ENCODE peak calls at places on chromosomes 5 and 9, in nine cellular contexts. One of them, this sample, is unnamed.

GRCh38 chr9:127116946-127117345 is 5.5 kb downstream of the ANGPTL2 start:
- DNase-seq in activated CD8-positive, alpha-beta memory T cell treated with anti-CD3 and anti-CD28 coated beads, Interleukin-2, amount 50 U/mL, for 4 hours: no peak
- DNase-seq in CD4-positive, alpha-beta memory T cell: no peak
- DNase-seq in spleen: no peak
- DNase-seq in C1 segment of cervical spinal cord: no peak
- DNase-seq in lower leg skin: no peak
- DNase-seq in stimulated activated naive CD8-positive, alpha-beta T cell treated with anti-CD3 and anti-CD28 coated beads, Interleukin-15, amount 100 ng/mL, for 72 hours: no peak
- DNase-seq in brain microvascular endothelial cell: no peak
- DNase-seq in activated effector memory CD4-positive, alpha-beta T cell treated with Interleukin-2 at 50 U/mL for 16 hours: no peak
- DNase-seq in this sample: no peak

GRCh38 chr5:59358497-59358896 is 535.0 kb downstream of the PDE4D start:
- DNase-seq in activated CD8-positive, alpha-beta memory T cell treated with anti-CD3 and anti-CD28 coated beads, Interleukin-2, amount 50 U/mL, for 4 hours: no peak
- DNase-seq in CD4-positive, alpha-beta memory T cell: no peak
- DNase-seq in spleen: no peak
- DNase-seq in C1 segment of cervical spinal cord: no peak
- DNase-seq in lower leg skin: no peak
- DNase-seq in stimulated activated naive CD8-positive, alpha-beta T cell treated with anti-CD3 and anti-CD28 coated beads, Interleukin-15, amount 100 ng/mL, for 72 hours: no peak
- DNase-seq in brain microvascular endothelial cell: peak; percentile 85
- DNase-seq in activated effector memory CD4-positive, alpha-beta T cell treated with Interleukin-2 at 50 U/mL for 16 hours: no peak
- DNase-seq in this sample: no peak

GRCh38 chr9:78288214-78288892 is 8.6 kb upstream of the PSAT1 start:
- DNase-seq in activated CD8-positive, alpha-beta memory T cell treated with anti-CD3 and anti-CD28 coated beads, Interleukin-2, amount 50 U/mL, for 4 hours: no peak
- DNase-seq in CD4-positive, alpha-beta memory T cell: no peak
- DNase-seq in spleen: no peak
- DNase-seq in C1 segment of cervical spinal cord: no peak
- DNase-seq in lower leg skin: no peak
- DNase-seq in stimulated activated naive CD8-positive, alpha-beta T cell treated with anti-CD3 and anti-CD28 coated beads, Interleukin-15, amount 100 ng/mL, for 72 hours: no peak
- DNase-seq in brain microvascular endothelial cell: no peak
- DNase-seq in activated effector memory CD4-positive, alpha-beta T cell treated with Interleukin-2 at 50 U/mL for 16 hours: no peak
- DNase-seq in this sample: no peak

GRCh38 chr9:124834586-124834985 is 18.7 kb upstream of the WDR38 start:
- DNase-seq in activated CD8-positive, alpha-beta memory T cell treated with anti-CD3 and anti-CD28 coated beads, Interleukin-2, amount 50 U/mL, for 4 hours: no peak
- DNase-seq in CD4-positive, alpha-beta memory T cell: no peak
- DNase-seq in spleen: no peak
- DNase-seq in C1 segment of cervical spinal cord: no peak
- DNase-seq in lower leg skin: no peak
- DNase-seq in stimulated activated naive CD8-positive, alpha-beta T cell treated with anti-CD3 and anti-CD28 coated beads, Interleukin-15, amount 100 ng/mL, for 72 hours: no peak
- DNase-seq in brain microvascular endothelial cell: no peak
- DNase-seq in activated effector memory CD4-positive, alpha-beta T cell treated with Interleukin-2 at 50 U/mL for 16 hours: no peak
- DNase-seq in this sample: no peak

GRCh38 chr5:80153586-80154126 is 102.2 kb downstream of the SERINC5 start:
- DNase-seq in activated CD8-positive, alpha-beta memory T cell treated with anti-CD3 and anti-CD28 coated beads, Interleukin-2, amount 50 U/mL, for 4 hours: no peak
- DNase-seq in CD4-positive, alpha-beta memory T cell: peak; percentile 58
- DNase-seq in spleen: no peak
- DNase-seq in C1 segment of cervical spinal cord: no peak
- DNase-seq in lower leg skin: peak; percentile 59
- DNase-seq in stimulated activated naive CD8-positive, alpha-beta T cell treated with anti-CD3 and anti-CD28 coated beads, Interleukin-15, amount 100 ng/mL, for 72 hours: no peak
- DNase-seq in brain microvascular endothelial cell: no peak
- DNase-seq in activated effector memory CD4-positive, alpha-beta T cell treated with Interleukin-2 at 50 U/mL for 16 hours: peak; percentile 19
- DNase-seq in this sample: no peak

GRCh38 chr5:38237681-38238080 is 20.7 kb upstream of the EGFLAM start:
- DNase-seq in activated CD8-positive, alpha-beta memory T cell treated with anti-CD3 and anti-CD28 coated beads, Interleukin-2, amount 50 U/mL, for 4 hours: no peak
- DNase-seq in CD4-positive, alpha-beta memory T cell: no peak
- DNase-seq in spleen: no peak
- DNase-seq in C1 segment of cervical spinal cord: no peak
- DNase-seq in lower leg skin: no peak
- DNase-seq in stimulated activated naive CD8-positive, alpha-beta T cell treated with anti-CD3 and anti-CD28 coated beads, Interleukin-15, amount 100 ng/mL, for 72 hours: no peak
- DNase-seq in brain microvascular endothelial cell: no peak
- DNase-seq in activated effector memory CD4-positive, alpha-beta T cell treated with Interleukin-2 at 50 U/mL for 16 hours: no peak
- DNase-seq in this sample: no peak

GRCh38 chr5:91486638-91487037 is 103.5 kb upstream of the ARRDC3 start:
- DNase-seq in activated CD8-positive, alpha-beta memory T cell treated with anti-CD3 and anti-CD28 coated beads, Interleukin-2, amount 50 U/mL, for 4 hours: no peak
- DNase-seq in CD4-positive, alpha-beta memory T cell: no peak
- DNase-seq in spleen: no peak
- DNase-seq in C1 segment of cervical spinal cord: no peak
- DNase-seq in lower leg skin: no peak
- DNase-seq in stimulated activated naive CD8-positive, alpha-beta T cell treated with anti-CD3 and anti-CD28 coated beads, Interleukin-15, amount 100 ng/mL, for 72 hours: no peak
- DNase-seq in brain microvascular endothelial cell: peak; percentile 49
- DNase-seq in activated effector memory CD4-positive, alpha-beta T cell treated with Interleukin-2 at 50 U/mL for 16 hours: no peak
- DNase-seq in this sample: no peak

GRCh38 chr9:91500509-91501011 is 76.9 kb upstream of the NFIL3 start:
- DNase-seq in activated CD8-positive, alpha-beta memory T cell treated with anti-CD3 and anti-CD28 coated beads, Interleukin-2, amount 50 U/mL, for 4 hours: no peak
- DNase-seq in CD4-positive, alpha-beta memory T cell: no peak
- DNase-seq in spleen: no peak
- DNase-seq in C1 segment of cervical spinal cord: no peak
- DNase-seq in lower leg skin: no peak
- DNase-seq in stimulated activated naive CD8-positive, alpha-beta T cell treated with anti-CD3 and anti-CD28 coated beads, Interleukin-15, amount 100 ng/mL, for 72 hours: no peak
- DNase-seq in brain microvascular endothelial cell: peak; percentile 96
- DNase-seq in activated effector memory CD4-positive, alpha-beta T cell treated with Interleukin-2 at 50 U/mL for 16 hours: no peak
- DNase-seq in this sample: no peak

GRCh38 chr5:1799110-1799601 is 481 bp downstream of the MRPL36 start:
- DNase-seq in activated CD8-positive, alpha-beta memory T cell treated with anti-CD3 and anti-CD28 coated beads, Interleukin-2, amount 50 U/mL, for 4 hours: no peak
- DNase-seq in CD4-positive, alpha-beta memory T cell: peak; percentile 32
- DNase-seq in spleen: no peak
- DNase-seq in C1 segment of cervical spinal cord: no peak
- DNase-seq in lower leg skin: no peak
- DNase-seq in stimulated activated naive CD8-positive, alpha-beta T cell treated with anti-CD3 and anti-CD28 coated beads, Interleukin-15, amount 100 ng/mL, for 72 hours: peak; percentile 33
- DNase-seq in brain microvascular endothelial cell: peak; percentile 27
- DNase-seq in activated effector memory CD4-positive, alpha-beta T cell treated with Interleukin-2 at 50 U/mL for 16 hours: no peak
- DNase-seq in this sample: no peak

GRCh38 chr5:85576666-85577065 is 1041.1 kb upstream of the COX7C start:
- DNase-seq in activated CD8-positive, alpha-beta memory T cell treated with anti-CD3 and anti-CD28 coated beads, Interleukin-2, amount 50 U/mL, for 4 hours: no peak
- DNase-seq in CD4-positive, alpha-beta memory T cell: no peak
- DNase-seq in spleen: no peak
- DNase-seq in C1 segment of cervical spinal cord: no peak
- DNase-seq in lower leg skin: no peak
- DNase-seq in stimulated activated naive CD8-positive, alpha-beta T cell treated with anti-CD3 and anti-CD28 coated beads, Interleukin-15, amount 100 ng/mL, for 72 hours: no peak
- DNase-seq in brain microvascular endothelial cell: no peak
- DNase-seq in activated effector memory CD4-positive, alpha-beta T cell treated with Interleukin-2 at 50 U/mL for 16 hours: no peak
- DNase-seq in this sample: no peak

This sample was measured in cerebellar cortex.